ENCODE peak calls at places on chromosomes 12 and 14, in four cellular contexts. M is GM23248, U is RCC 7860, X is NCI-H2107. D is an unnamed sample.

GRCh38 chr12:103879878-103880277 is 38.8 kb upstream of the NT5DC3 start:
- DNase-seq in M (no peak), U (no peak), X (no peak), D (no peak)

GRCh38 chr14:36658091-36659009 is 3.3 kb upstream of the PAX9 start:
- DNase-seq in M (peak; percentile 7), U (no peak), X (no peak), D (peak; percentile 88)

GRCh38 chr12:94074216-94074969 is 74.0 kb upstream of the PLXNC1 start:
- DNase-seq in M (peak; percentile 69), U (no peak), X (no peak), D (no peak)

GRCh38 chr14:96039633-96040311 is 610 bp downstream of the C14orf132 start:
- DNase-seq in M (peak; percentile 64), U (no peak), X (no peak), D (peak; percentile 70)

GRCh38 chr14:20682127-20682434 is 2.3 kb upstream of the RNASE4 start:
- DNase-seq in M (no peak), U (no peak), X (no peak), D (no peak)

GRCh38 chr14:52918486-52918885 is 32.4 kb downstream of the FERMT2 start:
- DNase-seq in M (peak; percentile 87), U (peak; percentile 68), X (no peak), D (no peak)

GRCh38 chr12:9064815-9065606 is 50.7 kb downstream of the A2M start:
- DNase-seq in M (peak; percentile 62), U (no peak), X (no peak), D (peak; percentile 55)

GRCh38 chr14:60092516-60092915 is 793 bp downstream of the PCNX4 start:
- DNase-seq in M (peak; percentile 77), U (no peak), X (no peak), D (peak; percentile 72)

GRCh38 chr12:128810182-128811127 is 13.3 kb downstream of the SLC15A4 start:
- DNase-seq in M (peak; percentile 79), U (peak; percentile 33), X (no peak), D (no peak)

GRCh38 chr12:24937553-24938244 is 11.2 kb downstream of the BCAT1 start:
- DNase-seq in M (peak; percentile 57), U (no peak), X (no peak), D (no peak)

GRCh38 chr12:55742719-55743130 is at the start of gene GDF11:
- DNase-seq in M (peak; percentile 90), U (peak; percentile 41), X (peak; percentile 78), D (peak; percentile 50)

GRCh38 chr14:71714225-71714624 is 218.0 kb upstream of the RGS6 start:
- DNase-seq in M (peak; percentile 95), U (no peak), X (no peak), D (no peak)

D was measured in DMS79 treated with DMSO at 0.1 percent for 48 hours.